ENCODE peak calls at places on chromosomes 11 and 22, in five cellular contexts. U is H9, J is H1, Y is mesenchymal stem cell, N is trophoblast cell. E is an unnamed sample.

GRCh38 chr22:35688913-35689675 is 28.6 kb upstream of the APOL5 start:
- DNase-seq in U (no peak), N (no peak), Y (no peak), J (no peak), E (no peak)

GRCh38 chr11:35845860-35846259 is 98.0 kb upstream of the LDLRAD3 start:
- DNase-seq in U (no peak), N (no peak), J (no peak), Y (no peak), E (no peak)

GRCh38 chr11:77071077-77071476 is 4.3 kb downstream of the CAPN5 start:
- DNase-seq in U (no peak), J (no peak), N (no peak), Y (no peak), E (no peak)

GRCh38 chr11:108587109-108587508 is 6.5 kb downstream of the EXPH5 start:
- DNase-seq in Y (no peak), N (no peak), J (no peak), U (no peak), E (no peak)

GRCh38 chr11:32436751-32437405 is 1.5 kb upstream of the WT1 start:
- DNase-seq in J (no peak), U (no peak), N (no peak), Y (no peak), E (no peak)

GRCh38 chr22:44111562-44112155 is 69.1 kb upstream of the PARVG start:
- DNase-seq in J (no peak), Y (no peak), U (no peak), N (peak; percentile 65), E (no peak)

GRCh38 chr22:21020802-21021429 is 6.0 kb downstream of the P2RX6 start:
- DNase-seq in N (no peak), Y (peak; percentile 10), J (no peak), U (peak; percentile 74), E (no peak)

GRCh38 chr11:109029927-109030326 is 365.1 kb downstream of the DDX10 start:
- DNase-seq in J (no peak), Y (no peak), N (no peak), U (no peak), E (no peak)

GRCh38 chr11:133618500-133618899 is 86.2 kb upstream of the OPCML start:
- DNase-seq in N (no peak), Y (no peak), U (no peak), J (no peak), E (no peak)

GRCh38 chr11:9016916-9017642 is 13.3 kb upstream of the NRIP3 start:
- DNase-seq in N (no peak), J (no peak), Y (no peak), U (no peak), E (no peak)

GRCh38 chr11:46896719-46897406 is 21.5 kb downstream of the LRP4 start:
- DNase-seq in U (no peak), J (no peak), Y (peak; percentile 68), N (no peak), E (no peak)

GRCh38 chr11:72965672-72966071 is 151.5 kb downstream of the ATG16L2 start:
- DNase-seq in N (no peak), J (no peak), U (no peak), Y (peak; percentile 29), E (no peak)

DNA sequence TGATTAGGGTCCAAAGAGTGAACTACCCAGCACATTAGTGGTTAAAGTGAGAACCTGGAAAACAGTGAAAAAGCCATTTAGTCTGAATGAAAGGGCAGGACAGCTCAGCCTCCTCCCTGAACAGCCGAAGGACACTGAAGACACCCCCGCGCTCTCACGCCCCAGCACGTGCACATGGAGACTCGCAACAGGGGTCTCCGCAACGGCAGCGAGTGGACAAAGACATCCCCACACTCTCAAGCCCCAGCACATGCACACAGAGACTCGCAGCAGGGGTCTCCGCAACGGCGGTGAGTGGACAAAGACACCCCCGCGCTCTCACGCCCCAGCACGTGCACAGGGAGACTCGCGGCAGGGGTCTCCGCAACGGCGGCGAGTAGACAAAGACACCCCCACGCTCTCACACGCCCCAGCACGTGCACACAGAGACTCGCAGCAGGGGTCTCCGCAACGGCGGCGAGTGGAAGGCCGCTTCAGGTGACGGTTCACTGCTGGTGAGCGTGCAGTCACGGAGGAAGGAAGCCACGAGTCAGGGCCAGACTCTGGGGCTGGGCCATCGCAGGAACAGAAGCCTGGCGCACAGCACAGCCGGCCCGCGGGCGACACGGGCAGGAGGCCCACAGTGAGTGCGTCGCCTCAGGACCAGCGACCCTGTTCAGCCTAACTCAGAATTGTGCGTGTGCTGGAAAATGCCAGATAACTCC is 43.6 kb downstream of the BRD1 start:
- DNase-seq in Y (no peak), U (no peak), J (no peak), N (no peak), E (no peak)
- H2BK12ac ChIP-seq in Y (no peak overlapping the region), U (no peak overlapping the region), J (no peak overlapping the region), N (no peak overlapping the region), E (no peak overlapping the region)

GRCh38 chr11:69746780-69747742 is 28.1 kb downstream of the FGF4 start:
- DNase-seq in J (no peak), Y (no peak), N (no peak), U (no peak), E (no peak)

GRCh38 chr11:69748637-69749036 is 26.5 kb downstream of the FGF4 start:
- DNase-seq in J (no peak), Y (no peak), N (no peak), U (no peak), E (no peak)

GRCh38 chr11:69750875-69751597 is 24.1 kb downstream of the FGF4 start:
- DNase-seq in J (no peak), N (no peak), U (no peak), Y (no peak), E (no peak)

GRCh38 chr11:69752890-69753289 is 22.3 kb downstream of the FGF4 start:
- DNase-seq in N (no peak), U (no peak), J (no peak), Y (no peak), E (no peak)

DNA sequence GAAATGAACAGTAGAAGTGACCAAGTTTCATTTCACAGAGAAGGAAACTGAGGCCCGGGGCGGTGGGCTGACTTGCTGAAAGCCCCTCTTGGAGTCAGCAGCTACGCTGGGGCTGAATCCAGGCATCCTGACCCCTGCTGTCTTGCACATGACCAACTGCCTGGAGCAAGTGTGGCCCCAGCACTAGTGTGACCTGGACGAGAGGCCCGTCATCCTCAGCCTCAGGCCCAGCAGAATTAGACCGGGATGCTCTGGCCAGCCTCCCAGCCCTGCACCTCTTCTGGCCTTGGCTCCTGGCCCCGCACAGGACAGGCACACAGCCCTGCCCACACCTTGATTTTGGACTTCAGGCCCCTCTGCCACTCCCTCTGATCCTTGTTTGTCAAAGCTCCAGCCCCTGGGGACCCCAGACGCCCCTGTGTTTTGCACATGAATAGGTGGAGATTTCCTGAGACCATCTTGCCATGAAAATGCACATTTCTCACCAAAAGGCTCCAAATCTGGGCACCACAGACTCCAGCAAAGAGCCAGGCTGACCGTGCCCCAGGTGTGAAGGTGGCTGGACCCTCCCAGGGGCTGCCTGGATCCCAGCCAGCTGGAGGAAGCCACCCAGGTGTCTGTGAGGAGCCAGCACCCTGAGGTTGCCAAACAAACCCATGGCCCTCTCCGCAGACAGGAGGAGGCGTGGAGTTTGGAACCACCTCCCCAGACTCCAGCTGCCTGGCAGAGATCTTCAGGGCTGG is 24.9 kb downstream of the FGF4 start:
- DNase-seq in U (no peak), J (no peak), Y (no peak), N (no peak), E (no peak)
- H3K4me2 ChIP-seq in U (no peak overlapping the region), J (no peak overlapping the region), Y (no peak overlapping the region), N (no peak overlapping the region), E (no peak overlapping the region)

GRCh38 chr11:131690362-131690761 is 319.9 kb downstream of the NTM start:
- DNase-seq in U (no peak), N (no peak), J (no peak), Y (no peak), E (no peak)

GRCh38 chr11:131692961-131693360 is 322.5 kb downstream of the NTM start:
- DNase-seq in U (no peak), Y (no peak), N (no peak), J (no peak), E (no peak)

GRCh38 chr11:131692151-131692550 is 321.7 kb downstream of the NTM start:
- DNase-seq in J (no peak), Y (no peak), N (no peak), U (no peak), E (no peak)

GRCh38 chr11:131690776-131691557 is 320.6 kb downstream of the NTM start:
- DNase-seq in U (no peak), N (no peak), J (no peak), Y (no peak), E (no peak)

GRCh38 chr11:131691558-131692041 is 321.2 kb downstream of the NTM start:
- DNase-seq in N (peak; percentile 36), Y (no peak), U (peak; percentile 68), J (no peak), E (no peak)
- H2BK12ac ChIP-seq in N (no peak overlapping the region), Y (no peak overlapping the region), U (no peak overlapping the region), J (no peak overlapping the region), E (no peak overlapping the region)

GRCh38 chr11:15483205-15483604 is 368.5 kb downstream of the INSC start:
- DNase-seq in Y (no peak), J (no peak), N (no peak), U (no peak), E (no peak)
- H3K4me2 ChIP-seq in Y (no peak overlapping the region), J (no peak overlapping the region), N (no peak overlapping the region), U (no peak overlapping the region), E (no peak overlapping the region)

DNA sequence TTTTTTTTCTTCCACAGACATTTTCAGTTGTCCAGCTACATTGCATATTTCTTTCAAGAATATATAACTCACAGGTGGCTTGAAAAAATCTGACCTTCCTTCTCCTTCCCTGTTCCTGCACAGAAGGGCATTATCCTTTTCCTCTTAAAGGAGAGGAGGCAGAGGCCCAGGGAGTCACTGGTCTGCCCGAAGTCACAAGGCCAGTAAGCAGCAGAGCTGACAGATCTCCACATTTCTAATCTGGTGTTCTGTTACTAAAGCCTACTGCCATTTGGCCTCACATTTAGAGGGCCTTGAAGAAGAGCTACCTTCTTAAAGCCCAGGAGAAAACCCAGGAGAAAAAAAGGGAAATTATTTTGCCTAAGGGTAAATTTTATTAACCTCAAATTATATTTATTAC is 12.3 kb downstream of the ENDOD1 start:
- DNase-seq in Y (no peak), U (no peak), J (no peak), N (no peak), E (no peak)
- H2BK12ac ChIP-seq in Y (no peak overlapping the region), U (no peak overlapping the region), J (no peak overlapping the region), N (no peak overlapping the region), E (no peak overlapping the region)

DNA sequence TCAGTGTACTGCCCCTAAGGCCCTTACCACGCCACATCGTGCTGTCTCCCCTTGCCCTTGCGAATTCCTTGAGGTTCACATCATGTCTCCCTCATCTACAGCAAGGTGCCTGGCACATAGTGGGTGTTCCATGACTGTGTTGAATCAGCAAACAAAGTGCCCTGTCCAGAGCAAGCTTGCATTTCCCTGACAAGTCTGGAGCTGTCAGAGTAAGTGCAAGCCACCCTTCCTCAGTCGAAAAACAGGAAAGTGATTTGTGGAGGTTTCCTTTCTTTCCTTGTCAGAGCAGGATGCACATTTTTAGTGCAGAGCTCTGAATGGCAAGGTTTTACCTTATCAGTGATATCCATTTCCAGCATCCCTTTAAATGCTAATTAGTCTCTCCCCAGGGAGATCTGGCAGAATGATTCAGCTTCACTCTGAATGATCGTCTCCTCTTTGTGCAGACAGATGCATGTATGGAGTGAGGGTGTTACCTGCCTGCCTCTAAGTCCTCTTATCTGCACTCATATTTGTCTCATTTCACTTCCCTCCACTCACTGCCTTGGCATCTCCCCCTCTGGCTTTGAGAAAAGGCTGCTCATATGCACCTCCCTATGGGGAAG is 331.2 kb downstream of the TMEM135 start:
- DNase-seq in U (no peak), J (peak; percentile 13), N (peak; percentile 67), Y (no peak), E (no peak)
- H3K4me2 ChIP-seq in U (no peak overlapping the region), J (peak overlapping the region; percentile 57), N (no peak overlapping the region), Y (no peak overlapping the region), E (no peak overlapping the region)